ENCODE peak calls at places on chromosomes 5 and 9, in ten cellular contexts. C, G, X, Z, F, T, O, J, U and M are unnamed samples.

GRCh38 chr5:120684749-120685415 is 220.8 kb downstream of the PRR16 start:
- DNase-seq in O (no peak), U (no peak), X (peak; percentile 19), J (peak; percentile 9), C (no peak), Z (no peak), T (peak; percentile 41), G (no peak), F (no peak), M (no peak)

GRCh38 chr5:154740957-154741356 is 14.2 kb upstream of the LARP1 start:
- DNase-seq in Z (no peak), U (no peak), T (peak; percentile 78), F (no peak), X (peak; percentile 71), J (no peak), O (no peak), C (no peak), G (no peak), M (no peak)

GRCh38 chr9:5518937-5519319 is 8.6 kb downstream of the PDCD1LG2 start:
- DNase-seq in Z (no peak), O (no peak), C (no peak), J (no peak), G (no peak), U (no peak), X (no peak), F (no peak), T (no peak), M (no peak)

GRCh38 chr9:81546498-81546897 is 142.8 kb downstream of the TLE1 start:
- DNase-seq in G (no peak), Z (no peak), F (no peak), T (no peak), X (no peak), J (no peak), O (no peak), U (no peak), C (no peak), M (no peak)

GRCh38 chr5:137273511-137273910 is 225.6 kb downstream of the SPOCK1 start:
- DNase-seq in O (no peak), T (no peak), F (no peak), J (no peak), U (no peak), Z (peak; percentile 23), C (no peak), X (peak; percentile 81), G (no peak), M (no peak)

GRCh38 chr5:135482383-135482933 is 30.3 kb upstream of the TIFAB start:
- DNase-seq in O (peak; percentile 50), G (no peak), U (no peak), T (peak; percentile 62), F (no peak), Z (no peak), C (no peak), J (no peak), X (no peak), M (no peak)

GRCh38 chr5:86376214-86376613 is 241.5 kb upstream of the COX7C start:
- DNase-seq in G (no peak), J (no peak), C (no peak), T (no peak), X (no peak), O (no peak), Z (no peak), F (no peak), U (no peak), M (no peak)

GRCh38 chr9:138060365-138060764 is 182.8 kb downstream of the CACNA1B start:
- DNase-seq in Z (no peak), X (no peak), O (peak; percentile 33), T (no peak), C (peak; percentile 31), J (no peak), F (no peak), U (no peak), G (no peak), M (peak; percentile 38)

GRCh38 chr5:11853140-11853539 is 51.1 kb downstream of the CTNND2 start:
- DNase-seq in G (no peak), O (no peak), C (no peak), J (no peak), Z (no peak), T (no peak), X (peak; percentile 14), U (no peak), F (no peak), M (no peak)

GRCh38 chr5:114192108-114192507 is 169.8 kb upstream of the KCNN2 start:
- DNase-seq in X (peak; percentile 64), O (no peak), T (no peak), U (no peak), G (no peak), Z (peak; percentile 74), F (no peak), C (no peak), J (no peak), M (no peak)

GRCh38 chr5:77635617-77636422 is 2.7 kb downstream of the OTP start:
- DNase-seq in C (no peak), F (no peak), T (peak; percentile 25), Z (peak; percentile 20), O (no peak), U (no peak), X (no peak), G (no peak), J (no peak), M (no peak)

GRCh38 chr5:170848033-170848432 is 13.8 kb upstream of the RANBP17 start:
- DNase-seq in T (no peak), U (no peak), X (peak; percentile 23), O (no peak), C (no peak), Z (peak; percentile 17), J (no peak), F (no peak), G (no peak), M (no peak)

GRCh38 chr5:141094481-141095262 is at the start of gene PCDHB2:
- DNase-seq in U (no peak), G (no peak), J (peak; percentile 86), O (no peak), C (no peak), Z (peak; percentile 71), F (no peak), T (peak; percentile 42), X (peak; percentile 23), M (no peak)

GRCh38 chr5:134509308-134510040 is 16.0 kb upstream of the JADE2 start:
- DNase-seq in F (no peak), Z (peak; percentile 76), C (no peak), O (peak; percentile 65), T (peak; percentile 47), J (peak; percentile 35), X (peak; percentile 75), U (no peak), G (peak; percentile 87), M (no peak)

GRCh38 chr5:149211566-149211965 is 60.1 kb upstream of the AFAP1L1 start:
- DNase-seq in G (no peak), C (no peak), U (no peak), O (no peak), Z (no peak), F (no peak), T (no peak), X (peak; percentile 93), J (no peak), M (no peak)

GRCh38 chr5:42515504-42515903 is 92.3 kb downstream of the GHR start:
- DNase-seq in X (no peak), T (no peak), J (no peak), Z (no peak), G (no peak), U (no peak), C (no peak), F (no peak), O (no peak), M (no peak)

DNA sequence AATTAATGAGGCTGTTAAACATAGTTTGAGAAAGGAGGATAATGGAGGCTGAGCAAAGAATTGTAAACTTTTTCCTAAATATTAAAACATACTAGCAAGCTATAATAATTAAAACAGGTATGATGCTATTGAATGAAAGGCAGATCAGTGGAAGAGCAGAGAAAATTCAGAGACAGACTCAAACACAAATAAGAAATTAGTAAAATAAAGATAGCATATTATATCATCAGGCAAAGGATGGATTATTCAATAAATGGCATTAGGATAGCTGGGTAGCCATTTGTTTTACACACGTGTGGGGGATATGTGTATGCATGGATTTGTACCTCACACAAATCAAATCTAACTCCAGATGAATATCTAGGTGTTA is 50.6 kb downstream of the MRPS27 start:
- DNase-seq in F (no peak), O (no peak), Z (no peak), J (no peak), C (no peak), G (no peak), T (no peak), X (no peak), U (no peak), M (no peak)
- TF ChIP-seq CTCF in F (no peak), O (no peak), Z (no peak), J (no peak), C (no peak), G (no peak), T (no peak), X (no peak), U (no peak), M (no peak)

GRCh38 chr9:92291577-92291976 is 1.9 kb downstream of the IARS1 start:
- DNase-seq in O (no peak), T (no peak), G (no peak), C (no peak), J (no peak), X (no peak), U (no peak), Z (no peak), F (no peak), M (no peak)
- H3K27ac ChIP-seq in O (no peak overlapping the region), T (no peak overlapping the region), G (no peak overlapping the region), C (no peak overlapping the region), J (no peak overlapping the region), X (no peak overlapping the region), U (no peak overlapping the region), Z (no peak overlapping the region), F (no peak overlapping the region), M (no peak overlapping the region)

DNA sequence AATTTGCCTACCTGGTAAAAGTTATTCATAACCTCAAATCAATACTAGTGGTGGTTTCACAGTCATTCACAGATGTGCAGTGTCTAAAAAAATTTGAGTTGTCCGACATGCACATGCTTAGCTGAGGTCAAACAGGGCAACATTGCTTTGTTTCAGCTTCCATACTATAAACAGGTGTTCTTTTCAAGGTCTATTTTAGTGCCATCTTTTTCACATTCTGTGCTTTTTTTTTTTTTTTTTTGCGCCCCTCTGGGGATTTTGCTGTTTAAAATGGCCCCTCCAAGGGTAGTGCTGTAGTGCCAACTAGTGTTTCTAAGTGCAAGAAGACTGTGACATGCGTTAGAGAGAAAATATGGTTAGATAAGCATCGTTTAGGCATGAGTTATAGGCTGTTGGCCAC is 14.5 kb downstream of the PHAX start:
- DNase-seq in O (no peak), U (no peak), G (no peak), T (no peak), F (no peak), Z (no peak), X (no peak), C (no peak), J (no peak), M (no peak)
- TF ChIP-seq CTCF in O (no peak), U (no peak), G (no peak), T (no peak), F (no peak), Z (no peak), X (no peak), C (no peak), J (no peak), M (no peak)

DNA sequence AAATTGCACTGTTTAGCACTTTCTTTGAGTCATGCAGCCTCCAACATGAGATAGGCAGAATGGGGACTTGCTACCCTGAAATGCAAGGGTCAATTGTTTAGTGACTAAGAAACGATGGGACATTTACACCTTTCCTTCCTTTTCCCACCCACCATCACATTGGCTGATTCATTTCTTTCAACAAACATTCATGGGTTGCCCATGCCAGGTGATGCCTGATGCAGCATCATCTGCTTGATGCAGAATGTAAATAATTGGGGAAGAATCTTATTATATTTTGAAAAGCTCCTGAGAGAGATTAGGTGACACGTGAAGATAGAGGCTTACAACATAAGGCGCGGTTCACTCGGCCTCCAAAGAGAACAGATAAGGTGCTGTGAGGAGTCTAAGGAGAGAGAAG is 4.5 kb upstream of the TRMT10B start:
- DNase-seq in J (no peak), C (no peak), U (no peak), F (no peak), Z (no peak), T (no peak), O (no peak), G (no peak), X (no peak), M (no peak)
- H3K27ac ChIP-seq in J (no peak overlapping the region), C (no peak overlapping the region), U (no peak overlapping the region), F (no peak overlapping the region), Z (no peak overlapping the region), T (no peak overlapping the region), O (no peak overlapping the region), G (no peak overlapping the region), X (no peak overlapping the region), M (no peak overlapping the region)